ENCODE peak calls at places on chromosomes 4 and X, in ten cellular contexts. Y is A549, B is sigmoid colon, G is lower leg skin, K is stomach, M is HepG2, E is tibial nerve, W is adrenal gland, P is ovary, J is gastrocnemius medialis. X is an unnamed sample.

GRCh38 chr4:154361450-154361849 is 130.1 kb downstream of the DCHS2 start:
- DNase-seq in K (no peak), W (no peak), M (no peak), E (no peak), B (no peak), G (no peak), J (no peak), Y (no peak), P (no peak), X (no peak)

GRCh38 chrX:68462653-68463052 is 29.4 kb upstream of the OPHN1 start:
- DNase-seq in G (no peak), K (no peak), W (no peak), B (no peak), Y (peak; percentile 48), J (no peak), E (no peak), P (no peak), M (no peak), X (no peak)

GRCh38 chrX:40908857-40909475 is 173.6 kb upstream of the MED14 start:
- DNase-seq in G (no peak), P (no peak), B (no peak), W (no peak), J (no peak), M (no peak), Y (no peak), E (no peak), K (no peak), X (no peak)

GRCh38 chr4:86895692-86896488 is 3.7 kb upstream of the C4orf36 start:
- DNase-seq in J (no peak), G (no peak), P (no peak), E (no peak), B (no peak), Y (peak; percentile 68), W (no peak), M (peak; percentile 71), K (no peak), X (no peak)

GRCh38 chr4:8760561-8760960 is 111.1 kb downstream of the HMX1 start:
- DNase-seq in M (no peak), P (no peak), W (no peak), E (no peak), G (no peak), K (no peak), B (peak; percentile 53), Y (no peak), J (peak; percentile 2), X (no peak)

GRCh38 chr4:100461796-100462195 is 56.0 kb downstream of the EMCN start:
- DNase-seq in W (no peak), K (no peak), J (no peak), P (no peak), E (no peak), G (no peak), M (no peak), Y (peak; percentile 34), B (no peak), X (no peak)

GRCh38 chr4:1266881-1267763 is 18.2 kb upstream of the CTBP1 start:
- DNase-seq in G (no peak), W (no peak), M (no peak), B (no peak), K (no peak), P (no peak), Y (no peak), J (no peak), E (no peak), X (no peak)

GRCh38 chr4:26896636-26897035 is 36.0 kb downstream of the STIM2 start:
- DNase-seq in P (no peak), G (no peak), J (no peak), Y (no peak), B (no peak), E (no peak), M (no peak), K (no peak), W (no peak), X (no peak)

GRCh38 chrX:13151806-13152510 is 107.5 kb upstream of the FAM9C start:
- DNase-seq in P (no peak), J (no peak), K (no peak), E (no peak), W (no peak), Y (no peak), M (no peak), B (no peak), G (no peak), X (no peak)

GRCh38 chr4:142656178-142656577 is 189.9 kb downstream of the INPP4B start:
- DNase-seq in Y (peak; percentile 30), G (no peak), K (no peak), P (no peak), B (no peak), E (no peak), M (no peak), J (no peak), W (no peak), X (no peak)

GRCh38 chr4:138034871-138035270 is 207.3 kb downstream of the SLC7A11 start:
- DNase-seq in K (no peak), Y (peak; percentile 40), W (no peak), M (no peak), E (no peak), P (no peak), G (no peak), J (no peak), B (no peak), X (no peak)

GRCh38 chrX:153438522-153438921 is 7.3 kb downstream of the TREX2 start:
- DNase-seq in J (no peak), M (peak; percentile 20), W (no peak), Y (peak; percentile 40), K (no peak), G (no peak), E (no peak), B (no peak), P (no peak), X (no peak)

GRCh38 chrX:78075787-78076389 is 28.2 kb upstream of the PGK1 start:
- DNase-seq in B (no peak), K (no peak), G (no peak), P (no peak), E (no peak), Y (no peak), W (no peak), J (no peak), M (no peak), X (no peak)

GRCh38 chrX:40834225-40834624 is 98.9 kb upstream of the MED14 start:
- DNase-seq in E (no peak), Y (no peak), J (no peak), K (no peak), G (no peak), P (no peak), M (no peak), W (no peak), B (no peak), X (no peak)

GRCh38 chrX:133985164-133986007 is at the start of gene GPC3:
- DNase-seq in M (peak; percentile 73), W (peak; percentile 32), Y (peak; percentile 16), K (peak; percentile 39), G (no peak), P (peak; percentile 67), E (no peak), B (peak; percentile 72), J (no peak), X (no peak)

GRCh38 chr4:30068234-30068633 is 651.9 kb upstream of the PCDH7 start:
- DNase-seq in M (no peak), G (no peak), E (no peak), P (no peak), J (no peak), B (peak; percentile 32), K (no peak), Y (no peak), W (no peak), X (no peak)

GRCh38 chrX:150879855-150880807 is 18.3 kb downstream of the CD99L2 start:
- DNase-seq in J (no peak), G (no peak), E (no peak), W (no peak), Y (no peak), M (no peak), B (no peak), P (no peak), K (no peak), X (no peak)

GRCh38 chr4:74638001-74638400 is 156.3 kb downstream of the BTC start:
- DNase-seq in B (no peak), W (no peak), P (no peak), E (no peak), M (no peak), Y (no peak), K (no peak), G (no peak), J (no peak), X (no peak)

GRCh38 chr4:74635074-74635473 is 159.2 kb downstream of the BTC start:
- DNase-seq in P (no peak), G (no peak), M (no peak), B (no peak), K (no peak), W (no peak), E (no peak), Y (no peak), J (no peak), X (no peak)

GRCh38 chr4:74638689-74639088 is 155.6 kb downstream of the BTC start:
- DNase-seq in M (no peak), G (no peak), B (no peak), W (no peak), K (no peak), P (no peak), J (no peak), E (no peak), Y (no peak), X (no peak)

GRCh38 chr4:74632634-74633033 is 161.7 kb downstream of the BTC start:
- DNase-seq in P (no peak), E (no peak), K (peak; percentile 66), G (peak; percentile 29), W (no peak), M (no peak), B (no peak), Y (peak; percentile 86), J (no peak), X (peak; percentile 14)

GRCh38 chr4:74635490-74636123 is 158.7 kb downstream of the BTC start:
- DNase-seq in P (no peak), K (no peak), E (no peak), J (no peak), Y (no peak), M (no peak), G (no peak), W (no peak), B (no peak), X (no peak)
- TF ChIP-seq POLR2A in P (no peak), K (no peak), E (no peak), J (no peak), Y (no peak), M (no peak), G (no peak), W (no peak), B (no peak), X (no peak)

GRCh38 chr4:90190510-90190909 is 63.3 kb downstream of the CCSER1 start:
- DNase-seq in P (no peak), Y (no peak), E (no peak), G (no peak), K (no peak), J (no peak), M (no peak), W (no peak), B (no peak), X (no peak)
- TF ChIP-seq POLR2A in P (no peak), Y (no peak), E (no peak), G (no peak), K (no peak), J (no peak), M (no peak), W (no peak), B (no peak), X (no peak)

GRCh38 chr4:74109116-74109791 is 10.3 kb upstream of the CXCL2 start:
- DNase-seq in K (no peak), Y (peak; percentile 94), E (no peak), J (peak; percentile 29), P (no peak), M (no peak), W (peak; percentile 47), B (no peak), G (peak; percentile 33), X (no peak)
- TF ChIP-seq POLR2A in K (no peak), Y (no peak), E (no peak), J (no peak), P (no peak), M (no peak), W (no peak), B (no peak), G (no peak), X (no peak)

GRCh38 chr4:124275-125081 is at the start of gene ZNF718:
- DNase-seq in K (peak; percentile 95), P (peak; percentile 93), B (peak; percentile 97), Y (peak; percentile 96), J (peak; percentile 79), E (peak; percentile 89), M (no peak), G (peak; percentile 94), W (peak; percentile 96), X (no peak)
- TF ChIP-seq POLR2A in K (peak; percentile 67), P (peak; percentile 65), B (peak; percentile 72), Y (peak; percentile 33), J (peak; percentile 53), E (peak; percentile 49), M (no peak), G (no peak), W (peak; percentile 55), X (peak; percentile 18)